ENCODE peak calls at places on chromosomes 12 and 14, in five cellular contexts. L is stomach, F is IMR-90, J is colonic mucosa, C is lower lobe of right lung. K is an unnamed sample. For H3K4me1 and H3K36me3, the result is how much of the 10 kb centered on the place peaks cover.

GRCh38 chr14:71267691-71268090 is 360.4 kb downstream of the PCNX1 start:
- DNase-seq in J (no peak), F (peak), L (no peak), C (no peak), K (peak)

GRCh38 chr12:13250416-13250815 is 53.9 kb downstream of the EMP1 start:
- DNase-seq in F (peak), J (no peak), L (no peak), C (no peak), K (no peak)

GRCh38 chr12:9118161-9118560 is 2.4 kb upstream of the A2M start:
- DNase-seq in J (no peak), F (no peak), C (peak), L (no peak), K (no peak)

GRCh38 chr12:103821773-103822172 is 19.3 kb downstream of the NT5DC3 start:
- DNase-seq in C (no peak), F (peak), J (no peak), L (no peak), K (peak)

GRCh38 chr14:28243600-28243999 is 523.0 kb upstream of the FOXG1 start:
- DNase-seq in C (no peak), F (no peak), L (no peak), J (no peak), K (peak)

GRCh38 chr14:93239869-93240677 is 33.0 kb downstream of the UBR7 start:
- DNase-seq in F (peak), L (no peak), J (no peak), C (no peak), K (peak)

GRCh38 chr12:93387780-93388179 is 10.1 kb downstream of the NUDT4 start:
- DNase-seq in C (no peak), J (no peak), L (no peak), F (peak), K (no peak)

GRCh38 chr14:41235466-41235865 is 371.2 kb upstream of the LRFN5 start:
- DNase-seq in C (no peak), J (no peak), F (no peak), L (no peak), K (no peak)

GRCh38 chr14:96243785-96244184 is 12.2 kb upstream of the BDKRB1 start:
- DNase-seq in C (no peak), L (no peak), F (peak), J (no peak), K (no peak)

GRCh38 chr14:78181270-78181669 is 11.1 kb downstream of the NRXN3 start:
- DNase-seq in J (no peak), L (no peak), C (no peak), F (no peak), K (no peak)

GRCh38 chr14:68210729-68211299 is 391.2 kb downstream of the RAD51B start:
- DNase-seq in C (no peak), L (no peak), J (no peak), F (peak), K (peak)

GRCh38 chr12:52045794-52046199 is 5.4 kb upstream of the NR4A1 start:
- DNase-seq in J (peak), C (peak), F (no peak), L (peak), K (no peak)

GRCh38 chr12:76199808-76200207 is 115.3 kb upstream of the NAP1L1 start:
- DNase-seq in L (no peak), J (no peak), F (peak), C (no peak), K (peak)

GRCh38 chr14:30625533-30625932 is 3.4 kb downstream of the SCFD1 start:
- DNase-seq in C (no peak), F (no peak), J (no peak), L (no peak), K (no peak)
- H3K4me1 ChIP-seq in C (under half), F (under half), J (under half), L (half or more), K (under half)

GRCh38 chr12:57099766-57100165 is 10.9 kb downstream of the NAB2 start:
- DNase-seq in L (no peak), F (no peak), J (no peak), C (no peak), K (no peak)

GRCh38 chr12:57097554-57097835 is 8.6 kb downstream of the NAB2 start:
- DNase-seq in C (no peak), L (no peak), F (no peak), J (no peak), K (no peak)

GRCh38 chr12:57096748-57097553 is 8.0 kb downstream of the NAB2 start:
- DNase-seq in C (no peak), J (no peak), L (no peak), F (no peak), K (no peak)

GRCh38 chr12:57101892-57102695 is 9.1 kb downstream of the STAT6 start:
- DNase-seq in C (no peak), J (peak), L (peak), F (peak), K (no peak)

DNA sequence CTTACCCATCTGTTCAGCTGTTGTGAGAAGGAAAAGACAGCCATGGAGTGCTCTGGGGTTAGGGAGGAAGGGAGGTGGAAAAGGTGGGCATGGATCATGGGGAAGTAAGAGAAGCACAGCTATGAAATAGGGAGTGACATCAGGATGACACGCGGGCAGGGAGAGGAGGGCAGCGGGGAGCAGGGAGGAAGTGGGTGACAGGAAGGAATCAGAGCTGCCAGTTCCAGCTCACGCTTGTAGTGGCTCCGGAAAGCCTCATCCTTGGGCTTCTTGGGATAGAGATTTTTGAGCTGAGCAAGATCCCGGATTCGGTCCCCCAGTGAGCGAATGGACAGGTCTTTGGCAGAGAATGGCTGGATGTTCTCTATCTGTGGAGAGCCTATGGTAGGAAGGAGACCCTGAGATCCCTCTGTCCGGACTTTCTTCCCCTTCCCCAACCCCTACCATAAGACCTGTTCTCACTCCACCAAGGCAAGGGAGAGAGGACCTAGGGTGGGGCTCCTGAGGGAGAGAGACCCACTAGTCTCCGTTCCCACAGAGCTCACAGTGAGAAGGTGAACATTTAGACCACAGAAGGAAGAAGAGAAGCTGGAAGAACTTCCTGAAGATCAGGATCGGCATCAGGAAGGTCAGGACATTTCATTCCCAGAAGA is 10.3 kb downstream of the NAB2 start:
- DNase-seq in C (no peak), F (no peak), L (no peak), J (no peak), K (no peak)
- H3K36me3 ChIP-seq in C (half or more), F (half or more), L (half or more), J (under half), K (half or more)

DNA sequence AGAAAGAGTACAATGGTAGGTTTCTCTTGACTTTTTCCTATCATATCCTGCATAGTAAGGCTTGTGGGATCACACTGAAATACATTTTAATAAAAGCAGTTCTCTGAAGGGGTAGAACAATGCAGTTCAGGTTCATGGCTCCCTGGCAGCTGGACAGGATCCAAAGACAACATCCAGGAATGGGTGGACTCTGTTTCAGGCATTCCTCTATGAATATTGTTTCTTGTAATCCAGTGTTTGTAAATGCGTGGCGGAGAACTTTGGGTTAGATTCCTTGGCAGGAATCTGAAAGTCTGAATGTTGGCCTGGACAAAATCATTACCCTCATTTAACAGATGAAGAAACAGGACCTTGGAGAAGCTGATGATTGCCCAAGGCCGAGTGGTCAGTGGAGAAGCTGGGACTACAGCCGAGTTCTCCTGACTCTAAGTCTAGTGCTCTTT is 43.5 kb downstream of the SYNE2 start:
- DNase-seq in C (no peak), J (peak), F (peak), L (peak), K (peak)
- H3K4me1 ChIP-seq in C (half or more), J (under half), F (under half), L (half or more), K (half or more)

GRCh38 chr14:74289801-74290200 is 12.9 kb downstream of the ABCD4 start:
- DNase-seq in J (no peak), C (no peak), L (no peak), F (no peak), K (no peak)

GRCh38 chr14:74292061-74292460 is 10.7 kb downstream of the ABCD4 start:
- DNase-seq in L (no peak), F (no peak), J (no peak), C (no peak), K (no peak)

GRCh38 chr14:74293621-74294020 is 9.1 kb downstream of the ABCD4 start:
- DNase-seq in L (no peak), C (no peak), J (no peak), F (no peak), K (no peak)

GRCh38 chr14:74286736-74287135 is 16.0 kb downstream of the ABCD4 start:
- DNase-seq in L (no peak), C (no peak), F (no peak), J (no peak), K (no peak)

GRCh38 chr14:74290415-74290814 is 12.3 kb downstream of the ABCD4 start:
- DNase-seq in J (no peak), C (no peak), L (no peak), F (peak), K (peak)
- H3K36me3 ChIP-seq in J (under half), C (half or more), L (half or more), F (half or more), K (half or more)

DNA sequence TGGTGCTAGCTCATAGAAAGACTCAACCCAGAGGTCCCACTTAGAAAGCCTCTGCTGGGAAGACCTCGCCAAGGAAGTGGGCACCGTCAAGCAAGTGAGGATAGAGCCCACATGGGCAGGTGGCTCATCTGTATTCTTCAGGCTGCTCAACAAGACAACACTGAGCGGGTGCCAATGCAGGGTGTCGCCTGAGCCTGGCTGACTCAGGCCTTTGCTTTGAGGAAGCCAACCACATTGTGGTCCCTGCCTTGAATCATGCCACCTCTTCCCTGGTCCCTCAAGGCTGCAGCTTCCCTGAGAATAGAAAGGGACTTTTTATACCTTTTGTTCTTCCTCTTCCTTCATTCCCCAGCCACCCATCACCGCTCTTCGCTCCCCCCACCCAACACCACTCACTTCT is 2.1 kb upstream of the RNASE13 start:
- DNase-seq in F (no peak), C (no peak), J (no peak), L (no peak), K (no peak)
- H3K4me1 ChIP-seq in F (under half), C (under half), J (under half), L (under half), K (under half)